ENCODE peak calls at places on chromosomes 2 and 18, in six cellular contexts. L is activated CD8-positive, alpha-beta memory T cell treated with anti-CD3 and anti-CD28 coated beads for 24 hours; A is stimulated activated CD4-positive, alpha-beta T cell treated with anti-CD3 and anti-CD28 coated beads, Interleukin-1b, Interleukin-23, amount 100 ng/mL, for 1 hour; Q is amniotic stem cell; K is stimulated activated naive CD4-positive, alpha-beta T cell; Z is right lobe of liver. V is an unnamed sample.

GRCh38 chr2:79702934-79703333 is 190.1 kb downstream of the CTNNA2 start:
- DNase-seq in A (no peak), L (no peak), K (no peak), Q (no peak), Z (no peak), V (no peak)

GRCh38 chr2:133570547-133570946 is 2.3 kb upstream of the NCKAP5 start:
- DNase-seq in Q (no peak), K (no peak), Z (no peak), L (no peak), A (no peak), V (no peak)

GRCh38 chr2:15038373-15039364 is 406.2 kb downstream of the LRATD1 start:
- DNase-seq in L (no peak), Z (no peak), K (no peak), Q (no peak), A (no peak), V (peak)

GRCh38 chr2:234169676-234170075 is 119.2 kb downstream of the SPP2 start:
- DNase-seq in L (no peak), K (no peak), Z (no peak), A (no peak), Q (no peak), V (no peak)

GRCh38 chr18:64929026-64929425 is 780.1 kb upstream of the LINC00305 start:
- DNase-seq in K (no peak), A (no peak), L (no peak), Q (no peak), Z (no peak), V (peak)

GRCh38 chr2:85998071-85998991 is 107.4 kb downstream of the POLR1A start:
- DNase-seq in L (no peak), Q (peak), A (no peak), K (no peak), Z (peak), V (peak)

GRCh38 chr18:78878335-78878734 is 101.3 kb upstream of the SALL3 start:
- DNase-seq in K (no peak), Q (no peak), L (no peak), A (no peak), Z (no peak), V (no peak)

GRCh38 chr2:208142255-208142924 is 3.6 kb downstream of the CRYGB start:
- DNase-seq in Q (no peak), K (no peak), Z (no peak), A (no peak), L (no peak), V (peak)

GRCh38 chr2:237488901-237489860 is 2.1 kb downstream of the MLPH start:
- DNase-seq in A (no peak), L (no peak), K (no peak), Z (peak), Q (no peak), V (peak)

GRCh38 chr2:129880971-129881370 is 98.5 kb upstream of the RAB6C start:
- DNase-seq in Q (no peak), A (no peak), Z (no peak), L (no peak), K (no peak), V (no peak)

GRCh38 chr2:138071720-138072719 is 107.7 kb downstream of the HNMT start:
- DNase-seq in A (no peak), K (no peak), Q (no peak), L (no peak), Z (no peak), V (peak)

GRCh38 chr2:17254421-17254820 is 263.8 kb downstream of the RAD51AP2 start:
- DNase-seq in Q (no peak), K (no peak), L (no peak), A (no peak), Z (no peak), V (no peak)

GRCh38 chr2:200905618-200906296 is 16.6 kb downstream of the NIF3L1 start:
- DNase-seq in L (peak), Z (peak), K (no peak), Q (peak), A (no peak), V (peak)

GRCh38 chr2:80302001-80302464 is 2.5 kb downstream of the LRRTM1 start:
- DNase-seq in K (no peak), Q (no peak), L (no peak), Z (no peak), A (no peak), V (no peak)

GRCh38 chr2:160294889-160295288 is 94.8 kb upstream of the ITGB6 start:
- DNase-seq in Z (no peak), A (no peak), K (no peak), Q (no peak), L (no peak), V (no peak)